ENCODE peak calls at places on chromosomes 1 and 21, in nine cellular contexts. G is heart right ventricle; Q is GM12864; R is CD8-positive, alpha-beta T cell; T is GM12878; U is ovary; L is breast epithelium; E is H9; F is BE2C. I is an unnamed sample.

GRCh38 chr1:145750444-145750843 is 31.1 kb downstream of the CD160 start:
- DNase-seq in G (no peak), Q (no peak), R (no peak), T (no peak), U (no peak), L (no peak), E (no peak), F (no peak), I (no peak)

GRCh38 chr1:84768634-84769033 is 78.4 kb upstream of the SSX2IP start:
- DNase-seq in G (no peak), Q (no peak), R (no peak), T (no peak), U (no peak), L (no peak), E (no peak), F (no peak), I (no peak)

GRCh38 chr1:169049258-169049936 is 57.1 kb upstream of the ATP1B1 start:
- DNase-seq in G (no peak), Q (no peak), R (no peak), T (no peak), U (no peak), L (no peak), E (no peak), F (no peak), I (no peak)

GRCh38 chr1:155184351-155184811 is 10.7 kb downstream of the TRIM46 start:
- DNase-seq in G (no peak), Q (no peak), R (no peak), T (no peak), U (peak; percentile 15), L (no peak), E (no peak), F (no peak), I (no peak)

GRCh38 chr1:53944469-53945182 is 873 bp downstream of the IFT25 start:
- DNase-seq in G (no peak), Q (no peak), R (no peak), T (no peak), U (peak; percentile 22), L (no peak), E (peak; percentile 31), F (no peak), I (no peak)

GRCh38 chr1:7218210-7218832 is 433.1 kb downstream of the CAMTA1 start:
- DNase-seq in G (no peak), Q (no peak), R (no peak), T (no peak), U (no peak), L (no peak), E (peak; percentile 60), F (peak; percentile 45), I (peak; percentile 57)

GRCh38 chr1:193348126-193349045 is 162.0 kb upstream of the B3GALT2 start:
- DNase-seq in G (no peak), Q (no peak), R (no peak), T (no peak), U (no peak), L (no peak), E (no peak), F (no peak), I (no peak)

GRCh38 chr1:30414086-30414850 is 309.1 kb downstream of the MATN1 start:
- DNase-seq in G (no peak), Q (no peak), R (no peak), T (no peak), U (no peak), L (peak; percentile 15), E (peak; percentile 15), F (no peak), I (no peak)

GRCh38 chr1:41487729-41488598 is 3.5 kb upstream of the EDN2 start:
- DNase-seq in G (no peak), Q (no peak), R (no peak), T (no peak), U (no peak), L (no peak), E (no peak), F (no peak), I (no peak)

GRCh38 chr1:24118410-24119242 is 6.7 kb upstream of the MYOM3 start:
- DNase-seq in G (no peak), Q (no peak), R (no peak), T (no peak), U (no peak), L (no peak), E (no peak), F (no peak), I (no peak)

GRCh38 chr1:155591770-155592169 is 18.2 kb upstream of the MSTO1 start:
- DNase-seq in G (no peak), Q (peak; percentile 29), R (no peak), T (peak; percentile 24), U (no peak), L (no peak), E (no peak), F (peak; percentile 36), I (peak; percentile 78)

GRCh38 chr1:70718086-70718630 is 307.1 kb downstream of the CTH start:
- DNase-seq in G (no peak), Q (no peak), R (no peak), T (no peak), U (no peak), L (no peak), E (no peak), F (no peak), I (no peak)

GRCh38 chr1:7070389-7071029 is 285.3 kb downstream of the CAMTA1 start:
- DNase-seq in G (peak; percentile 42), Q (peak; percentile 5), R (peak; percentile 37), T (peak; percentile 3), U (peak; percentile 72), L (no peak), E (peak; percentile 86), F (peak; percentile 64), I (peak; percentile 70)

GRCh38 chr1:58858344-58858673 is 74.5 kb upstream of the JUN start:
- DNase-seq in G (no peak), Q (no peak), R (no peak), T (peak; percentile 13), U (no peak), L (no peak), E (no peak), F (no peak), I (no peak)

GRCh38 chr1:186923434-186923833 is 94.7 kb downstream of the PLA2G4A start:
- DNase-seq in G (no peak), Q (no peak), R (no peak), T (no peak), U (no peak), L (no peak), E (no peak), F (no peak), I (peak; percentile 23)

GRCh38 chr1:184160942-184161698 is 109.6 kb downstream of the TSEN15 start:
- DNase-seq in G (no peak), Q (no peak), R (no peak), T (peak; percentile 42), U (no peak), L (no peak), E (no peak), F (peak; percentile 61), I (no peak)

GRCh38 chr1:184166495-184166894 is 115.0 kb downstream of the TSEN15 start:
- DNase-seq in G (no peak), Q (no peak), R (no peak), T (no peak), U (no peak), L (no peak), E (no peak), F (no peak), I (no peak)

GRCh38 chr1:184162266-184162665 is 110.7 kb downstream of the TSEN15 start:
- DNase-seq in G (peak; percentile 38), Q (no peak), R (no peak), T (no peak), U (no peak), L (no peak), E (no peak), F (no peak), I (no peak)

GRCh38 chr1:184164529-184164928 is 113.0 kb downstream of the TSEN15 start:
- DNase-seq in G (no peak), Q (no peak), R (no peak), T (no peak), U (no peak), L (no peak), E (no peak), F (no peak), I (no peak)

GRCh38 chr1:184163674-184164470 is 112.3 kb downstream of the TSEN15 start:
- DNase-seq in G (no peak), Q (no peak), R (no peak), T (peak; percentile 42), U (no peak), L (no peak), E (no peak), F (no peak), I (peak; percentile 73)
- TF ChIP-seq CTCF in G (no peak), Q (no peak), R (no peak), T (no peak), U (no peak), L (no peak), E (no peak), F (no peak), I (no peak)

GRCh38 chr1:185721553-185721952 is 12.6 kb upstream of the HMCN1 start:
- DNase-seq in G (no peak), Q (no peak), R (no peak), T (no peak), U (no peak), L (no peak), E (no peak), F (no peak), I (no peak)

GRCh38 chr1:185716095-185716494 is 18.1 kb upstream of the HMCN1 start:
- DNase-seq in G (no peak), Q (no peak), R (no peak), T (no peak), U (no peak), L (no peak), E (no peak), F (no peak), I (no peak)

GRCh38 chr1:185719021-185719420 is 15.2 kb upstream of the HMCN1 start:
- DNase-seq in G (no peak), Q (no peak), R (no peak), T (no peak), U (no peak), L (no peak), E (peak; percentile 61), F (no peak), I (peak; percentile 98)

GRCh38 chr1:185720633-185721272 is 13.4 kb upstream of the HMCN1 start:
- DNase-seq in G (no peak), Q (no peak), R (no peak), T (no peak), U (no peak), L (no peak), E (no peak), F (no peak), I (peak; percentile 65)
- TF ChIP-seq CTCF in G (peak; percentile 73), Q (peak; percentile 29), R (no peak), T (peak; percentile 37), U (peak; percentile 23), L (peak; percentile 52), E (peak; percentile 69), F (peak; percentile 45), I (peak; percentile 63)

DNA sequence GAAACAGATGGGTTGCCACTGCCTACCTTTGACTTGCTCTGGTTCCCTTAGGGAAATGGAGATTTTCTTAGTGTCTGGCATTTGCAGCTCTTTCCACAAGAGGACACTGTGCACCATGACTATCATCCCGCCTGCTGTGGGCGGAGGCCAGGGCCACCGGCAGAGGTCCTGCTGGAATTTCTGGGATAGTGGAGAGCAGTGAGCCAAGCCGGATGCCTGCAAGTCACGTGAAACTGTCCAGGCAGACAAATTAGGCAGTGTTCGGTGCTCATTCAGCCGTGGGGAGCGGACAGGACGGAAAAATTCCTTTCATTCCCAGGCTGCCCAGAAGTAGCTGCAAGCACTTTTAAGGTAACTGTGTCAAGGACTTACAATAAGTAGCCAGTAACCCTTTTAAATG is 43.4 kb downstream of the IGSF5 start:
- DNase-seq in G (peak; percentile 72), Q (no peak), R (no peak), T (no peak), U (peak; percentile 46), L (peak; percentile 82), E (peak; percentile 86), F (peak; percentile 63), I (peak; percentile 40)
- TF ChIP-seq CTCF in G (peak; percentile 80), Q (no peak), R (no peak), T (no peak), U (peak; percentile 70), L (peak; percentile 87), E (peak; percentile 90), F (peak; percentile 76), I (peak; percentile 81)

GRCh38 chr1:48203287-48203900 is 19.1 kb upstream of the SLC5A9 start:
- DNase-seq in G (no peak), Q (no peak), R (no peak), T (no peak), U (no peak), L (no peak), E (no peak), F (no peak), I (peak; percentile 62)
- TF ChIP-seq CTCF in G (peak; percentile 57), Q (peak; percentile 67), R (peak; percentile 40), T (peak; percentile 46), U (no peak), L (peak; percentile 55), E (peak; percentile 70), F (peak; percentile 55), I (peak; percentile 67)